ENCODE peak calls at places on chromosome 21, in ten cellular contexts. W is stimulated activated CD4-positive, alpha-beta T cell treated with anti-CD3 and anti-CD28 coated beads, Interleukin-1b, Interleukin-23, amount 100 ng/mL, for 1 hour; R is gastrocnemius medialis; U is upper lobe of right lung; H is NCI-H1105; C is sigmoid colon; F is RKO; B is T-helper 2 cell; N is OCI-LY7; V is smooth muscle cell of the brain vasculature. P is an unnamed sample.

GRCh38 chr21:33751120-33751519 is 108.8 kb downstream of the ITSN1 start:
- DNase-seq in W (no peak), R (no peak), U (no peak), H (no peak), C (no peak), F (peak; percentile 12), B (no peak), N (no peak), V (no peak), P (peak; percentile 18)

GRCh38 chr21:45440736-45441350 is 35.9 kb downstream of the COL18A1 start:
- DNase-seq in W (no peak), R (no peak), U (no peak), H (no peak), C (no peak), F (no peak), B (no peak), N (no peak), V (no peak), P (no peak)

GRCh38 chr21:45266518-45267389 is 20.9 kb downstream of the POFUT2 start:
- DNase-seq in W (no peak), R (no peak), U (peak; percentile 38), H (no peak), C (peak; percentile 47), F (no peak), B (peak; percentile 78), N (no peak), V (no peak), P (peak; percentile 16)

GRCh38 chr21:28124541-28124940 is 868.1 kb downstream of the LTN1 start:
- DNase-seq in W (no peak), R (no peak), U (no peak), H (no peak), C (no peak), F (no peak), B (no peak), N (no peak), V (no peak), P (no peak)

GRCh38 chr21:43027846-43028731 is 47.5 kb downstream of the CBS start:
- DNase-seq in W (no peak), R (no peak), U (peak; percentile 38), H (no peak), C (no peak), F (no peak), B (no peak), N (no peak), V (no peak), P (no peak)

GRCh38 chr21:44875341-44875740 is 1.9 kb upstream of the PTTG1IP start:
- DNase-seq in W (no peak), R (no peak), U (no peak), H (no peak), C (no peak), F (no peak), B (peak; percentile 64), N (peak; percentile 34), V (no peak), P (peak; percentile 26)

GRCh38 chr21:39077816-39078215 is 105.4 kb downstream of the PSMG1 start:
- DNase-seq in W (no peak), R (no peak), U (no peak), H (no peak), C (no peak), F (no peak), B (no peak), N (no peak), V (no peak), P (no peak)

GRCh38 chr21:14523234-14523633 is 22.9 kb downstream of the SAMSN1 start:
- DNase-seq in W (no peak), R (no peak), U (no peak), H (no peak), C (no peak), F (no peak), B (peak; percentile 43), N (no peak), V (no peak), P (no peak)

GRCh38 chr21:27382404-27382803 is 415.5 kb upstream of the ADAMTS5 start:
- DNase-seq in W (no peak), R (no peak), U (no peak), H (no peak), C (no peak), F (no peak), B (no peak), N (no peak), V (no peak), P (no peak)

GRCh38 chr21:28742527-28742926 is 250.2 kb downstream of the LTN1 start:
- DNase-seq in W (no peak), R (no peak), U (no peak), H (no peak), C (no peak), F (no peak), B (no peak), N (no peak), V (no peak), P (no peak)

GRCh38 chr21:34836103-34836932 is 167.5 kb downstream of the CLIC6 start:
- DNase-seq in W (no peak), R (peak; percentile 84), U (peak; percentile 88), H (no peak), C (peak; percentile 90), F (peak; percentile 66), B (no peak), N (no peak), V (peak; percentile 99), P (peak; percentile 100)

GRCh38 chr21:32412162-32412997 is at the start of gene EVA1C:
- DNase-seq in W (peak; percentile 43), R (peak; percentile 30), U (peak; percentile 89), H (peak; percentile 62), C (peak; percentile 88), F (peak; percentile 70), B (peak; percentile 72), N (no peak), V (no peak), P (no peak)

GRCh38 chr21:20265704-20266368 is 732.4 kb upstream of the NCAM2 start:
- DNase-seq in W (no peak), R (no peak), U (no peak), H (no peak), C (no peak), F (no peak), B (no peak), N (no peak), V (no peak), P (no peak)